ENCODE peak calls at places on chromosomes 13 and 19, in ten cellular contexts. One of them, this sample, is unnamed. For H3K27me3, the result is how much of the 10 kb centered on the place peaks cover.

GRCh38 chr19:1223018-1223855 is 14.6 kb downstream of the CBARP start:
- DNase-seq in body of pancreas: no peak
- DNase-seq in transverse colon: no peak
- DNase-seq in endothelial cell of umbilical vein: no peak
- DNase-seq in psoas muscle: no peak
- DNase-seq in ascending aorta: no peak
- DNase-seq in right cardiac atrium: peak
- DNase-seq in AG04450: no peak
- DNase-seq in tibial artery: no peak
- DNase-seq in uterus: no peak
- DNase-seq in this sample: no peak

GRCh38 chr13:48909088-48909389 is 66.7 kb upstream of the FNDC3A start:
- DNase-seq in right cardiac atrium: no peak
- DNase-seq in ascending aorta: no peak
- DNase-seq in uterus: peak
- DNase-seq in AG04450: no peak
- DNase-seq in endothelial cell of umbilical vein: no peak
- DNase-seq in tibial artery: no peak
- DNase-seq in transverse colon: peak
- DNase-seq in body of pancreas: peak
- DNase-seq in psoas muscle: no peak
- DNase-seq in this sample: no peak

GRCh38 chr19:4374451-4375163 is 25.7 kb downstream of the SH3GL1 start:
- DNase-seq in endothelial cell of umbilical vein: peak
- DNase-seq in tibial artery: peak
- DNase-seq in uterus: peak
- DNase-seq in body of pancreas: peak
- DNase-seq in ascending aorta: peak
- DNase-seq in AG04450: no peak
- DNase-seq in right cardiac atrium: peak
- DNase-seq in psoas muscle: peak
- DNase-seq in transverse colon: peak
- DNase-seq in this sample: no peak

GRCh38 chr13:29369060-29369743 is 226.3 kb downstream of the SLC7A1 start:
- DNase-seq in right cardiac atrium: no peak
- DNase-seq in ascending aorta: no peak
- DNase-seq in transverse colon: no peak
- DNase-seq in tibial artery: no peak
- DNase-seq in AG04450: no peak
- DNase-seq in uterus: no peak
- DNase-seq in endothelial cell of umbilical vein: peak
- DNase-seq in psoas muscle: no peak
- DNase-seq in body of pancreas: peak
- DNase-seq in this sample: no peak

GRCh38 chr13:102312841-102313240 is 89.0 kb downstream of the FGF14 start:
- DNase-seq in tibial artery: no peak
- DNase-seq in ascending aorta: no peak
- DNase-seq in transverse colon: no peak
- DNase-seq in body of pancreas: no peak
- DNase-seq in psoas muscle: no peak
- DNase-seq in AG04450: no peak
- DNase-seq in uterus: no peak
- DNase-seq in right cardiac atrium: no peak
- DNase-seq in endothelial cell of umbilical vein: no peak
- DNase-seq in this sample: no peak

GRCh38 chr13:47484564-47484963 is 516.5 kb downstream of the SUCLA2 start:
- DNase-seq in psoas muscle: no peak
- DNase-seq in tibial artery: no peak
- DNase-seq in right cardiac atrium: no peak
- DNase-seq in uterus: no peak
- DNase-seq in ascending aorta: no peak
- DNase-seq in endothelial cell of umbilical vein: no peak
- DNase-seq in body of pancreas: no peak
- DNase-seq in transverse colon: no peak
- DNase-seq in AG04450: peak
- DNase-seq in this sample: no peak

GRCh38 chr19:38394488-38394887 is 6.0 kb downstream of the SPRED3 start:
- DNase-seq in AG04450: no peak
- DNase-seq in body of pancreas: no peak
- DNase-seq in tibial artery: no peak
- DNase-seq in transverse colon: no peak
- DNase-seq in right cardiac atrium: no peak
- DNase-seq in psoas muscle: no peak
- DNase-seq in ascending aorta: no peak
- DNase-seq in endothelial cell of umbilical vein: peak
- DNase-seq in uterus: no peak
- DNase-seq in this sample: no peak

GRCh38 chr13:39567569-39567968 is 35.4 kb downstream of the LHFPL6 start:
- DNase-seq in psoas muscle: no peak
- DNase-seq in body of pancreas: no peak
- DNase-seq in endothelial cell of umbilical vein: no peak
- DNase-seq in tibial artery: no peak
- DNase-seq in transverse colon: no peak
- DNase-seq in right cardiac atrium: no peak
- DNase-seq in uterus: no peak
- DNase-seq in AG04450: no peak
- DNase-seq in ascending aorta: no peak
- DNase-seq in this sample: no peak

GRCh38 chr19:35899547-35900214 is 659 bp downstream of the NFKBID start:
- DNase-seq in AG04450: no peak
- DNase-seq in right cardiac atrium: peak
- DNase-seq in tibial artery: peak
- DNase-seq in uterus: peak
- DNase-seq in transverse colon: peak
- DNase-seq in ascending aorta: no peak
- DNase-seq in psoas muscle: peak
- DNase-seq in endothelial cell of umbilical vein: peak
- DNase-seq in body of pancreas: peak
- DNase-seq in this sample: peak

GRCh38 chr13:95676100-95676774 is 702 bp upstream of the DNAJC3 start:
- DNase-seq in tibial artery: no peak
- DNase-seq in ascending aorta: no peak
- DNase-seq in psoas muscle: no peak
- DNase-seq in body of pancreas: peak
- DNase-seq in right cardiac atrium: no peak
- DNase-seq in endothelial cell of umbilical vein: peak
- DNase-seq in transverse colon: peak
- DNase-seq in uterus: no peak
- DNase-seq in AG04450: no peak
- DNase-seq in this sample: no peak

GRCh38 chr19:42108527-42109389 is 23.5 kb downstream of the POU2F2 start:
- DNase-seq in AG04450: peak
- DNase-seq in uterus: peak
- DNase-seq in body of pancreas: peak
- DNase-seq in right cardiac atrium: peak
- DNase-seq in psoas muscle: peak
- DNase-seq in tibial artery: peak
- DNase-seq in endothelial cell of umbilical vein: peak
- DNase-seq in transverse colon: peak
- DNase-seq in ascending aorta: peak
- DNase-seq in this sample: peak

GRCh38 chr19:33302175-33302973 is at the start of gene CEBPA:
- DNase-seq in body of pancreas: peak
- DNase-seq in AG04450: peak
- DNase-seq in uterus: peak
- DNase-seq in endothelial cell of umbilical vein: peak
- DNase-seq in right cardiac atrium: peak
- DNase-seq in transverse colon: peak
- DNase-seq in psoas muscle: peak
- DNase-seq in tibial artery: peak
- DNase-seq in ascending aorta: no peak
- DNase-seq in this sample: peak
- H3K27me3 ChIP-seq in body of pancreas: under half
- H3K27me3 ChIP-seq in AG04450: half or more
- H3K27me3 ChIP-seq in uterus: under half
- H3K27me3 ChIP-seq in endothelial cell of umbilical vein: under half
- H3K27me3 ChIP-seq in right cardiac atrium: under half
- H3K27me3 ChIP-seq in transverse colon: under half
- H3K27me3 ChIP-seq in psoas muscle: under half
- H3K27me3 ChIP-seq in tibial artery: under half
- H3K27me3 ChIP-seq in ascending aorta: under half
- H3K27me3 ChIP-seq in this sample: under half

GRCh38 chr19:45092747-45093678 is at the start of gene PPP1R37:
- DNase-seq in right cardiac atrium: peak
- DNase-seq in body of pancreas: peak
- DNase-seq in transverse colon: peak
- DNase-seq in psoas muscle: peak
- DNase-seq in ascending aorta: peak
- DNase-seq in uterus: peak
- DNase-seq in endothelial cell of umbilical vein: peak
- DNase-seq in AG04450: peak
- DNase-seq in tibial artery: peak
- DNase-seq in this sample: peak
- H3K27ac ChIP-seq in right cardiac atrium: peak
- H3K27ac ChIP-seq in body of pancreas: peak
- H3K27ac ChIP-seq in transverse colon: peak
- H3K27ac ChIP-seq in psoas muscle: peak
- H3K27ac ChIP-seq in ascending aorta: peak
- H3K27ac ChIP-seq in uterus: peak
- H3K27ac ChIP-seq in endothelial cell of umbilical vein: peak
- H3K27ac ChIP-seq in AG04450: peak
- H3K27ac ChIP-seq in tibial artery: peak
- H3K27ac ChIP-seq in this sample: peak

GRCh38 chr13:73131247-73131646 is 72.4 kb downstream of the KLF5 start:
- DNase-seq in body of pancreas: no peak
- DNase-seq in endothelial cell of umbilical vein: no peak
- DNase-seq in AG04450: no peak
- DNase-seq in right cardiac atrium: no peak
- DNase-seq in tibial artery: no peak
- DNase-seq in psoas muscle: no peak
- DNase-seq in ascending aorta: no peak
- DNase-seq in transverse colon: no peak
- DNase-seq in uterus: no peak
- DNase-seq in this sample: no peak

GRCh38 chr13:73129023-73129422 is 70.2 kb downstream of the KLF5 start:
- DNase-seq in endothelial cell of umbilical vein: no peak
- DNase-seq in transverse colon: no peak
- DNase-seq in ascending aorta: no peak
- DNase-seq in body of pancreas: no peak
- DNase-seq in AG04450: no peak
- DNase-seq in right cardiac atrium: no peak
- DNase-seq in psoas muscle: no peak
- DNase-seq in tibial artery: no peak
- DNase-seq in uterus: no peak
- DNase-seq in this sample: no peak

GRCh38 chr13:73138276-73138950 is 79.6 kb downstream of the KLF5 start:
- DNase-seq in right cardiac atrium: no peak
- DNase-seq in endothelial cell of umbilical vein: no peak
- DNase-seq in psoas muscle: no peak
- DNase-seq in body of pancreas: peak
- DNase-seq in tibial artery: no peak
- DNase-seq in transverse colon: no peak
- DNase-seq in AG04450: peak
- DNase-seq in uterus: no peak
- DNase-seq in ascending aorta: no peak
- DNase-seq in this sample: no peak

GRCh38 chr13:73136776-73137175 is 78.0 kb downstream of the KLF5 start:
- DNase-seq in psoas muscle: no peak
- DNase-seq in endothelial cell of umbilical vein: no peak
- DNase-seq in right cardiac atrium: no peak
- DNase-seq in body of pancreas: no peak
- DNase-seq in AG04450: no peak
- DNase-seq in uterus: no peak
- DNase-seq in tibial artery: no peak
- DNase-seq in ascending aorta: no peak
- DNase-seq in transverse colon: no peak
- DNase-seq in this sample: no peak

GRCh38 chr13:73133536-73133935 is 74.7 kb downstream of the KLF5 start:
- DNase-seq in right cardiac atrium: no peak
- DNase-seq in tibial artery: no peak
- DNase-seq in AG04450: no peak
- DNase-seq in body of pancreas: no peak
- DNase-seq in psoas muscle: no peak
- DNase-seq in endothelial cell of umbilical vein: no peak
- DNase-seq in uterus: no peak
- DNase-seq in transverse colon: peak
- DNase-seq in ascending aorta: no peak
- DNase-seq in this sample: no peak
- H3K27me3 ChIP-seq in right cardiac atrium: under half
- H3K27me3 ChIP-seq in tibial artery: under half
- H3K27me3 ChIP-seq in AG04450: under half
- H3K27me3 ChIP-seq in body of pancreas: under half
- H3K27me3 ChIP-seq in psoas muscle: under half
- H3K27me3 ChIP-seq in endothelial cell of umbilical vein: under half
- H3K27me3 ChIP-seq in uterus: under half
- H3K27me3 ChIP-seq in transverse colon: under half
- H3K27me3 ChIP-seq in ascending aorta: under half
- H3K27me3 ChIP-seq in this sample: under half

GRCh38 chr19:13877303-13877702 is 369 bp downstream of the NANOS3 start:
- DNase-seq in body of pancreas: no peak
- DNase-seq in ascending aorta: no peak
- DNase-seq in right cardiac atrium: no peak
- DNase-seq in transverse colon: no peak
- DNase-seq in endothelial cell of umbilical vein: no peak
- DNase-seq in tibial artery: no peak
- DNase-seq in uterus: no peak
- DNase-seq in psoas muscle: no peak
- DNase-seq in AG04450: no peak
- DNase-seq in this sample: no peak

GRCh38 chr19:13876834-13877233 is at the start of gene NANOS3:
- DNase-seq in transverse colon: no peak
- DNase-seq in ascending aorta: no peak
- DNase-seq in endothelial cell of umbilical vein: no peak
- DNase-seq in right cardiac atrium: no peak
- DNase-seq in AG04450: no peak
- DNase-seq in body of pancreas: no peak
- DNase-seq in psoas muscle: no peak
- DNase-seq in tibial artery: no peak
- DNase-seq in uterus: no peak
- DNase-seq in this sample: no peak

GRCh38 chr19:13872695-13873389 is 4.1 kb upstream of the NANOS3 start:
- DNase-seq in ascending aorta: no peak
- DNase-seq in tibial artery: no peak
- DNase-seq in uterus: no peak
- DNase-seq in psoas muscle: no peak
- DNase-seq in right cardiac atrium: peak
- DNase-seq in body of pancreas: peak
- DNase-seq in AG04450: no peak
- DNase-seq in endothelial cell of umbilical vein: peak
- DNase-seq in transverse colon: no peak
- DNase-seq in this sample: no peak

GRCh38 chr19:13873776-13874515 is 3.0 kb upstream of the NANOS3 start:
- DNase-seq in uterus: no peak
- DNase-seq in psoas muscle: no peak
- DNase-seq in AG04450: no peak
- DNase-seq in body of pancreas: no peak
- DNase-seq in tibial artery: no peak
- DNase-seq in transverse colon: no peak
- DNase-seq in ascending aorta: no peak
- DNase-seq in endothelial cell of umbilical vein: no peak
- DNase-seq in right cardiac atrium: no peak
- DNase-seq in this sample: no peak

DNA sequence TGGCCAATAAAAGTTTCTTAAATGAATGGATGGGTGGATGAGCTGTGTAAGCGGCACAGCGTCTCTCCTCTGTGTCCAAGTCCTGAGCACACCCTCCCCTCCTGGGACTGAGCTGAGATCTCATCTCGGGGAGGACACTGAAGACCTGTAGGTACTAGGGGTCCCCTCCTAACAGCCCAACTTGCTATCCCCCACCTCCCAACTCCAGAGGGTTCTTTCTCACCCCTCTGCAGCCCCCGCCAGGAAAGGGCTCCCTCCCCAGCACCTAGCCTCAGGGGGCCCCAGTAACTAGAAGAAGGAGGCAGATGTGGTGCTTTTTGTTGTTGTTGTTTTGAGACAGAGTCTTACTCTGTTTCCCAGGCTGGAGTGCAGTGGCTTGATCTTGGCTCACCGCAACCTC is 1.1 kb upstream of the NANOS3 start:
- DNase-seq in endothelial cell of umbilical vein: no peak
- DNase-seq in right cardiac atrium: no peak
- DNase-seq in tibial artery: no peak
- DNase-seq in psoas muscle: no peak
- DNase-seq in ascending aorta: no peak
- DNase-seq in transverse colon: no peak
- DNase-seq in body of pancreas: no peak
- DNase-seq in uterus: no peak
- DNase-seq in AG04450: no peak
- DNase-seq in this sample: no peak
- H3K27ac ChIP-seq in endothelial cell of umbilical vein: no peak
- H3K27ac ChIP-seq in right cardiac atrium: no peak
- H3K27ac ChIP-seq in tibial artery: no peak
- H3K27ac ChIP-seq in psoas muscle: no peak
- H3K27ac ChIP-seq in ascending aorta: no peak
- H3K27ac ChIP-seq in transverse colon: no peak
- H3K27ac ChIP-seq in body of pancreas: no peak
- H3K27ac ChIP-seq in uterus: no peak
- H3K27ac ChIP-seq in AG04450: no peak
- H3K27ac ChIP-seq in this sample: no peak

This sample was measured in dorsolateral prefrontal cortex.